ENCODE peak calls at places on chromosomes 3 and 15, in six cellular contexts. C is breast epithelium, G is esophagus squamous epithelium, P is A549, X is stomach, B is IMR-90. O is an unnamed sample.
A peak's percentile ranks its signal among the peaks of the same experiment; 100 is the strongest.

GRCh38 chr3:121152573-121152972 is 244.6 kb downstream of the STXBP5L start:
- DNase-seq in B (no peak), G (no peak), C (no peak), X (no peak), P (no peak), O (no peak)

GRCh38 chr3:58052373-58053273 is 44.4 kb downstream of the FLNB start:
- DNase-seq in B (peak; percentile 99), X (peak; percentile 78), G (peak; percentile 4), P (peak; percentile 65), C (peak; percentile 73), O (peak; percentile 77)

GRCh38 chr3:49864505-49864904 is 5.2 kb downstream of the CAMKV start:
- DNase-seq in C (no peak), X (no peak), B (no peak), P (no peak), G (no peak), O (no peak)

GRCh38 chr3:136804813-136805212 is 14.1 kb upstream of the SLC35G2 start:
- DNase-seq in C (no peak), B (no peak), X (no peak), P (no peak), G (no peak), O (no peak)

GRCh38 chr15:68378595-68378994 is 53.4 kb downstream of the ITGA11 start:
- DNase-seq in C (no peak), P (no peak), G (no peak), B (no peak), X (no peak), O (no peak)

GRCh38 chr3:13607821-13608620 is 59.1 kb downstream of the FBLN2 start:
- DNase-seq in B (no peak), X (no peak), C (no peak), P (no peak), G (no peak), O (no peak)

GRCh38 chr15:83312046-83312445 is 27.6 kb upstream of the BNC1 start:
- DNase-seq in G (no peak), X (no peak), B (no peak), P (no peak), C (no peak), O (no peak)

GRCh38 chr15:51841401-51842040 is 12.1 kb downstream of the TMOD3 start:
- DNase-seq in P (no peak), C (no peak), G (no peak), X (no peak), B (no peak), O (no peak)

GRCh38 chr15:100350434-100351226 is 8.9 kb upstream of the ADAMTS17 start:
- DNase-seq in P (peak; percentile 36), G (no peak), C (no peak), B (peak; percentile 55), X (peak; percentile 49), O (peak; percentile 82)

GRCh38 chr15:97461212-97461611 is 499.3 kb upstream of the ARRDC4 start:
- DNase-seq in P (no peak), G (no peak), C (no peak), B (no peak), X (no peak), O (no peak)

GRCh38 chr3:15074500-15074899 is 9.4 kb upstream of the MRPS25 start:
- DNase-seq in G (no peak), B (no peak), X (no peak), P (no peak), C (no peak), O (no peak)

GRCh38 chr3:35262376-35262775 is 376.9 kb upstream of the ARPP21 start:
- DNase-seq in G (no peak), B (no peak), X (no peak), C (no peak), P (no peak), O (no peak)

GRCh38 chr15:97978408-97979130 is 18.1 kb downstream of the ARRDC4 start:
- DNase-seq in G (no peak), B (no peak), P (no peak), C (no peak), X (peak; percentile 70), O (no peak)

GRCh38 chr15:90002428-90002844 is 1.3 kb downstream of the ZNF710 start:
- DNase-seq in C (no peak), P (peak; percentile 71), B (peak; percentile 46), X (no peak), G (no peak), O (peak; percentile 31)

GRCh38 chr3:76065975-76066374 is 280.6 kb upstream of the ZNF717 start:
- DNase-seq in G (no peak), B (peak; percentile 30), C (no peak), P (no peak), X (no peak), O (no peak)

GRCh38 chr3:113183748-113184661 is 27.4 kb upstream of the BOC start:
- DNase-seq in P (no peak), B (peak; percentile 34), C (no peak), X (no peak), G (no peak), O (no peak)

GRCh38 chr3:37032961-37033360 is 39.6 kb downstream of the MLH1 start:
- DNase-seq in G (no peak), X (no peak), P (no peak), C (no peak), B (peak; percentile 14), O (peak; percentile 31)

GRCh38 chr15:77421370-77421700 is 647 bp downstream of the HMG20A start:
- DNase-seq in P (peak; percentile 28), B (peak; percentile 3), G (no peak), X (no peak), C (no peak), O (no peak)

GRCh38 chr3:126926684-126927404 is 56.1 kb upstream of the PLXNA1 start:
- DNase-seq in C (no peak), G (no peak), B (peak; percentile 89), P (peak; percentile 33), X (no peak), O (no peak)

GRCh38 chr3:189149203-189149602 is 22.6 kb upstream of the TPRG1 start:
- DNase-seq in G (no peak), X (no peak), P (no peak), C (no peak), B (no peak), O (no peak)

GRCh38 chr3:142127941-142128658 is 21.2 kb downstream of the TFDP2 start:
- DNase-seq in C (no peak), X (no peak), G (no peak), B (no peak), P (no peak), O (no peak)

GRCh38 chr3:43418601-43419272 is 132.4 kb downstream of the SNRK start:
- DNase-seq in G (no peak), X (no peak), P (no peak), B (peak; percentile 71), C (no peak), O (no peak)

GRCh38 chr3:187011915-187012314 is 81.6 kb downstream of the ST6GAL1 start:
- DNase-seq in X (no peak), P (no peak), G (no peak), C (no peak), B (no peak), O (no peak)

GRCh38 chr3:195110647-195111321 is 160.2 kb downstream of the XXYLT1 start:
- DNase-seq in B (no peak), P (no peak), C (no peak), X (no peak), G (no peak), O (peak; percentile 37)

GRCh38 chr3:36362973-36363372 is 17.3 kb upstream of the STAC start:
- DNase-seq in G (no peak), C (no peak), B (peak; percentile 0), X (no peak), P (peak; percentile 62), O (no peak)

GRCh38 chr3:10722921-10723320 is 93.1 kb upstream of the SLC6A11 start:
- DNase-seq in C (no peak), P (no peak), X (no peak), G (no peak), B (no peak), O (no peak)

DNA sequence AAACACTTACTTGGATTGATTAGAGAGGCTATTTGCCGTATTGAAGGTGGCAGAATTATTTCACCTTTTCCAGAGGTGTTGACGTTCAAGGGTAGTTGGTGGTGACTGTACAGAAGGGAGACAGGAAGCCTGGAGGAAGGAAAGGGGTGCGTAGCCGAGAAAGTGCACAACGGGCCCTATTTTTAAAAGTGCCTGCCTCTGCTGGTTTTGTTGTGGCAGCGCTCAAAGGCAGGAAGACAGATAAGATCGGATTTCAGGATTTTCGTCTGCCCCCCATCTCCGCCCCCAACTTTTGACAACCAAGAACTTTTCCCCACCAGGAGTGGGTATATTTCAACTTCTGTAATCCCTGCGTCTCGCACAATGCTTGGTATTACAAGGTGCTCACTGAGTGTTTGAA is 38.5 kb downstream of the SMAD3 start:
- DNase-seq in X (no peak), C (no peak), G (no peak), P (no peak), B (no peak), O (no peak)
- H3K4me1 ChIP-seq in X (peaks cover 93% of the 10 kb centered on the region), C (peaks cover 12% of the 10 kb centered on the region), G (peaks cover 100% of the 10 kb centered on the region), P (peaks cover 97% of the 10 kb centered on the region), B (peaks cover 70% of the 10 kb centered on the region), O (peaks cover 25% of the 10 kb centered on the region)

GRCh38 chr3:138976047-138976446 is 29.0 kb downstream of the FOXL2NB start:
- DNase-seq in P (no peak), G (no peak), B (no peak), C (no peak), X (no peak), O (no peak)
- H3K4me3 ChIP-seq in P (no peak overlapping the region), G (no peak overlapping the region), B (no peak overlapping the region), C (no peak overlapping the region), X (no peak overlapping the region), O (no peak overlapping the region)

DNA sequence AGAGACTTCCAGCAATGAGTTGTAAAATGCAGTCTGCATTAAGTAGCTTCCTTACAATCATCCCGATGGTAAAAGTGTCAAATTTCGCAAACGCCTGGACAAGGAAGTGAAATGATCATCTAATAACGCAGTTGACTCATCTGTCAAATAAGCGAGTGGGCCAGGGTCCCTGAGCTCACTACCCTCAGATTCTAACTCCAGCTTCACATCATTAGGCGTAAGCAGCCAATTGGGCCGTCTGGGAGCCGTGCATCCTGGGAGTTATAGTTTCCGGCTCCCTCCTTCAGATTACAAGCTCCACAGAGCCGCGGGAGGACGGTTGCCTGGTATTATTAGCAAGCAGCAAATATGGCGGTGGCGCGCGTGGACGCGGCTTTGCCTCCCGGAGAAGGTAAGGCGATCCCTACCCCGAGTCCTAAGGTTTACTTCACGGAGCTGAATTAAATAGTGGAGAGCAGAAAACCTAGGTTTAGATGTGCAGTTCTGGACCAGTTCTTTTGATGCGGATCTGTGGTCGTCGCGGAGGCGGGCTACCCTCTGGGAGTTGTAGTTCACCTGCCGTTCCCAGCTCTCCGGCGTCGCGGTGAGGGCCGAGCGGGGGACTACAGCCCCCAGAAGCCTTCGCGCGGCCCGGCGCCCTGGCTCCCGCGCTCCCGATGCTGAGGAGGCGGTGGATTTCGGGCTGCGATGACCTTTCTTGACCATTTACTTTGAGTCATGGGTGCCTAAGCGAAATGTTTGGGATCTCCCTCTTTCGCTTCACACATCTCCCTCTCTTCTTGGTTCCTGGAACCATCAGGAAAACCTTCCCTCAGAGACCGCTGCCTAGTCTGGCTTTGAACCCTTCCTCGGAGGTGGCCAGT is at the start of gene CEP97:
- DNase-seq in G (peak; percentile 66), B (peak; percentile 90), C (peak; percentile 81), P (peak; percentile 76), X (peak; percentile 88), O (peak; percentile 90)
- TF ChIP-seq POLR2A in G (no peak), B (no peak), C (no peak), P (peak; percentile 23), X (no peak), O (peak; percentile 31)

DNA sequence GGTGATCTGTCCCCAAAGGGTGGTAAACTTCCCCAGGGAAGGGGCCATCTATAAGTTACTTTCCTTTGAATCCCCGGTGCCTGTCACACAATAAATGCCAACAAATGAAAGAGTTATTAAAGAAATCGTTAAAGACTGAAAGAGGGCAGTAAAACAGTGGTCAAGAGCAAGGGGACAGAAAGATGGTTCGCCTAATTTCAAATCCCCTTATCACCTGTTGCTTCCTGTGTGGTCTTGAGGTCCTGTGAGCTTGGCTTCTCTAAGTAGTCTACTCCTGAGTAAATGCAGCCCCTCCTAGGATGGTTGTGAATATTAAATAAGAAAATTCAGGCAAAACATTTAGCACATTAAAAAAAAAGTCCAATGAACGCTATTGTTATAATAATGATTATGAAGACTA is 225.7 kb upstream of the ADAMTS9 start:
- DNase-seq in X (no peak), C (no peak), B (no peak), P (no peak), G (no peak), O (no peak)
- H3K4me1 ChIP-seq in X (no peaks in the 10 kb centered on the region), C (no peaks in the 10 kb centered on the region), B (no peaks in the 10 kb centered on the region), P (no peaks in the 10 kb centered on the region), G (peaks cover 16% of the 10 kb centered on the region), O (no peaks in the 10 kb centered on the region)

O was measured in prostate gland.